ENCODE peak calls at places on chromosome 16, in nine cellular contexts. V is astrocyte of the cerebellum, B is choroid plexus epithelial cell, G is fibroblast of mammary gland, X is prostate gland, K is epithelial cell of esophagus, O is lung, N is GM13977, T is lower leg skin. Z is an unnamed sample.

GRCh38 chr16:29314292-29314934 is 92.1 kb downstream of the NPIPB11 start:
- DNase-seq in V (no peak), B (no peak), G (no peak), X (no peak), K (no peak), O (no peak), N (no peak), T (peak; percentile 82), Z (no peak)

GRCh38 chr16:57540906-57541753 is 1.3 kb upstream of the ADGRG5 start:
- DNase-seq in V (no peak), B (no peak), G (no peak), X (no peak), K (peak; percentile 82), O (no peak), N (no peak), T (peak; percentile 85), Z (peak; percentile 7)

GRCh38 chr16:56107944-56108583 is 83.2 kb upstream of the GNAO1 start:
- DNase-seq in V (no peak), B (no peak), G (no peak), X (no peak), K (no peak), O (no peak), N (no peak), T (no peak), Z (no peak)

GRCh38 chr16:72066747-72067146 is 3.7 kb downstream of the HPR start:
- DNase-seq in V (peak; percentile 18), B (peak; percentile 62), G (peak; percentile 68), X (no peak), K (peak; percentile 49), O (no peak), N (peak; percentile 50), T (no peak), Z (peak; percentile 38)

GRCh38 chr16:57128787-57129389 is 36.5 kb downstream of the CPNE2 start:
- DNase-seq in V (no peak), B (no peak), G (no peak), X (no peak), K (no peak), O (no peak), N (no peak), T (no peak), Z (no peak)

GRCh38 chr16:72848759-72849664 is 198.9 kb downstream of the ZFHX3 start:
- DNase-seq in V (peak; percentile 72), B (peak; percentile 84), G (peak; percentile 87), X (peak; percentile 86), K (peak; percentile 85), O (peak; percentile 88), N (no peak), T (peak; percentile 95), Z (no peak)

GRCh38 chr16:84467256-84467655 is 37.2 kb downstream of the MEAK7 start:
- DNase-seq in V (no peak), B (no peak), G (no peak), X (no peak), K (peak; percentile 62), O (no peak), N (no peak), T (no peak), Z (no peak)

GRCh38 chr16:17296412-17296811 is 174.3 kb downstream of the XYLT1 start:
- DNase-seq in V (no peak), B (no peak), G (no peak), X (no peak), K (no peak), O (no peak), N (no peak), T (no peak), Z (no peak)

GRCh38 chr16:57462209-57462977 is at the start of gene POLR2C:
- DNase-seq in V (peak; percentile 68), B (peak; percentile 88), G (peak; percentile 81), X (peak; percentile 71), K (peak; percentile 87), O (peak; percentile 89), N (peak; percentile 92), T (peak; percentile 97), Z (peak; percentile 94)

GRCh38 chr16:49466529-49466831 is 92.9 kb downstream of the C16orf78 start:
- DNase-seq in V (no peak), B (no peak), G (no peak), X (no peak), K (no peak), O (peak; percentile 18), N (no peak), T (peak; percentile 39), Z (no peak)

GRCh38 chr16:67326472-67327309 is at the start of the genes KCTD19 and LRRC36:
- DNase-seq in V (peak; percentile 5), B (peak; percentile 33), G (peak; percentile 24), X (peak; percentile 35), K (peak; percentile 30), O (peak; percentile 79), N (peak; percentile 87), T (peak; percentile 92), Z (peak; percentile 85)

GRCh38 chr16:17359778-17360177 is 111.0 kb downstream of the XYLT1 start:
- DNase-seq in V (no peak), B (no peak), G (peak; percentile 85), X (no peak), K (no peak), O (no peak), N (no peak), T (no peak), Z (no peak)

GRCh38 chr16:24036614-24037013 is 200.8 kb downstream of the PRKCB start:
- DNase-seq in V (peak; percentile 4), B (peak; percentile 61), G (peak; percentile 44), X (peak; percentile 19), K (peak; percentile 45), O (peak; percentile 32), N (peak; percentile 64), T (no peak), Z (peak; percentile 70)

GRCh38 chr16:74999683-75000480 is 1.1 kb downstream of the ZNRF1 start:
- DNase-seq in V (no peak), B (no peak), G (no peak), X (peak; percentile 58), K (peak; percentile 60), O (peak; percentile 49), N (peak; percentile 54), T (peak; percentile 91), Z (peak; percentile 64)

GRCh38 chr16:72819345-72819744 is 228.6 kb downstream of the ZFHX3 start:
- DNase-seq in V (peak; percentile 48), B (peak; percentile 63), G (peak; percentile 88), X (no peak), K (peak; percentile 62), O (no peak), N (no peak), T (no peak), Z (no peak)

GRCh38 chr16:72715267-72715666 is 332.7 kb downstream of the ZFHX3 start:
- DNase-seq in V (no peak), B (peak; percentile 53), G (peak; percentile 23), X (no peak), K (peak; percentile 16), O (no peak), N (no peak), T (no peak), Z (no peak)

GRCh38 chr16:69890891-69891282 is 60.2 kb upstream of the CLEC18A start:
- DNase-seq in V (no peak), B (no peak), G (no peak), X (no peak), K (no peak), O (no peak), N (no peak), T (no peak), Z (no peak)

GRCh38 chr16:48013476-48013875 is 142.3 kb downstream of the ABCC12 start:
- DNase-seq in V (peak; percentile 38), B (peak; percentile 12), G (no peak), X (no peak), K (peak; percentile 87), O (no peak), N (no peak), T (no peak), Z (no peak)

GRCh38 chr16:9124908-9125584 is 33.6 kb downstream of the HAPSTR1 start:
- DNase-seq in V (no peak), B (no peak), G (no peak), X (no peak), K (no peak), O (peak; percentile 27), N (no peak), T (peak; percentile 64), Z (no peak)
- TF ChIP-seq CTCF in V (peak; percentile 1), B (no peak), G (no peak), X (no peak), K (no peak), O (no peak), N (no peak), T (no peak), Z (no peak)

DNA sequence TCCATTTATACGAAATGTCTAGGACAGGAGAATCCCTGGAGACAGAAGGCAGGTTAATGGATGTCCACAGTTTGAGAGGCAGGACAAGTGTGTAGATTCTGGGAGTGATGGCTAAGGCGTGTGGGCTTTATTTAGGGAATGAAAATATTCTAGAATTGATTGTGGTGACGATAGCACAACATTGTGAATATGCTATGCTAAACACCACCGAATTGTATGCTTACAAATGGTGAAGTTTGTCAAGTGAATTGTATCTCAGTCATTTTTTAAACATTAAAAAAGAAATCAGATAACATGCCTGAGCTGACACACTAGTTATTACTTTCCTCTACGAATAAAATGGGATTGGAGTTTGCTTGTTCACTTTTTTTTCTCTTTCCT is 5.4 kb upstream of the TXNDC11 start:
- DNase-seq in V (no peak), B (no peak), G (no peak), X (no peak), K (no peak), O (no peak), N (no peak), T (no peak), Z (no peak)
- TF ChIP-seq CTCF in V (no peak), B (no peak), G (no peak), X (no peak), K (no peak), O (no peak), N (no peak), T (no peak), Z (no peak)

GRCh38 chr16:87956771-87957279 is 5.6 kb downstream of the BANP start:
- DNase-seq in V (peak; percentile 70), B (peak; percentile 86), G (peak; percentile 87), X (no peak), K (peak; percentile 71), O (no peak), N (peak; percentile 63), T (no peak), Z (peak; percentile 72)
- TF ChIP-seq CTCF in V (peak; percentile 63), B (peak; percentile 62), G (peak; percentile 65), X (no peak), K (peak; percentile 61), O (no peak), N (peak; percentile 64), T (no peak), Z (peak; percentile 36)

DNA sequence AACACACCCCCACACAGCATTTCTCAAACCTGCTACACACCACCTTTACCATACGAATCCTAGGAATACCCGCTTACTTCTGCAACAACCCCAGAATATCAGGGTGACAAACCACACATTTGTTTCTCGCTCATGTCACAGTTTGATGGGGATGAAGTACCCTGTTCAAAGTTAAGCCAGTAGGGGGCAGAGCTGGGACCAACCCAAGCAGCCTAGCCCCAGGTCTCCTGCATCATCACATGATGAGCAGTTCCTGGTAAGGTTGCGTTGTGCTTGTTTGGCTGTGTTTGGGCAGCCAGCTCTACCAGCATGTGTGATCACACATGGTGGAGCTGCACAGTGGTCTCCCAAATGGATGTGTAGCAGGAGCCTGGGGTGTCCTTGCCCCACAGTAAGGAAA is 103.6 kb upstream of the C16orf82 start:
- DNase-seq in V (no peak), B (peak; percentile 44), G (peak; percentile 59), X (no peak), K (no peak), O (no peak), N (peak; percentile 30), T (no peak), Z (no peak)
- TF ChIP-seq CTCF in V (peak; percentile 28), B (peak; percentile 55), G (peak; percentile 41), X (no peak), K (no peak), O (no peak), N (peak; percentile 24), T (no peak), Z (peak; percentile 7)